ENCODE peak calls at places on chromosomes 16 and 17, in five cellular contexts. J, N, V, M and W are unnamed samples.

GRCh38 chr17:42844271-42844670 is at the start of gene AOC2:
- DNase-seq in J (peak), N (no peak), V (no peak), M (no peak), W (no peak)

GRCh38 chr17:82780195-82780594 is 28.3 kb downstream of the TBCD start:
- DNase-seq in J (no peak), N (no peak), V (no peak), M (no peak), W (no peak)

GRCh38 chr17:47611372-47612350 is 38.1 kb upstream of the KPNB1 start:
- DNase-seq in J (no peak), N (no peak), V (no peak), M (no peak), W (no peak)

GRCh38 chr17:67575325-67575724 is 142.4 kb upstream of the NOL11 start:
- DNase-seq in J (no peak), N (no peak), V (no peak), M (no peak), W (no peak)

GRCh38 chr16:82888616-82889015 is 261.8 kb downstream of the CDH13 start:
- DNase-seq in J (peak), N (no peak), V (no peak), M (no peak), W (no peak)

GRCh38 chr17:72697602-72698146 is 394.8 kb downstream of the SLC39A11 start:
- DNase-seq in J (no peak), N (no peak), V (no peak), M (no peak), W (no peak)

GRCh38 chr17:16348586-16348985 is 4.7 kb downstream of the CENPV start:
- DNase-seq in J (no peak), N (no peak), V (no peak), M (no peak), W (no peak)

GRCh38 chr17:81691608-81692007 is 7.8 kb downstream of the HGS start:
- DNase-seq in J (no peak), N (no peak), V (no peak), M (no peak), W (no peak)

GRCh38 chr17:5610956-5611355 is 26.6 kb upstream of the NLRP1 start:
- DNase-seq in J (no peak), N (no peak), V (no peak), M (no peak), W (no peak)

GRCh38 chr17:60914078-60914477 is 236.4 kb downstream of the BCAS3 start:
- DNase-seq in J (no peak), N (no peak), V (no peak), M (no peak), W (no peak)

GRCh38 chr17:28379814-28380571 is 8.5 kb downstream of the SARM1 start:
- DNase-seq in J (peak), N (no peak), V (no peak), M (peak), W (no peak)

GRCh38 chr16:73387979-73388378 is 340.1 kb upstream of the ZFHX3 start:
- DNase-seq in J (no peak), N (no peak), V (no peak), M (no peak), W (no peak)

GRCh38 chr16:21265104-21265825 is 12.8 kb downstream of the CRYM start:
- DNase-seq in J (no peak), N (no peak), V (no peak), M (no peak), W (no peak)

GRCh38 chr17:65370669-65371126 is 190.8 kb downstream of the AXIN2 start:
- DNase-seq in J (no peak), N (no peak), V (no peak), M (no peak), W (no peak)

GRCh38 chr17:79518330-79519151 is 92.3 kb downstream of the RBFOX3 start:
- DNase-seq in J (no peak), N (no peak), V (no peak), M (no peak), W (no peak)

GRCh38 chr16:86387461-86388440 is 122.6 kb upstream of the FOXF1 start:
- DNase-seq in J (peak), N (no peak), V (no peak), M (no peak), W (no peak)

GRCh38 chr16:23105309-23105708 is 43.9 kb downstream of the USP31 start:
- DNase-seq in J (no peak), N (no peak), V (no peak), M (no peak), W (no peak)

GRCh38 chr17:83075270-83075880 is 4.0 kb upstream of the METRNL start:
- DNase-seq in J (no peak), N (no peak), V (no peak), M (no peak), W (no peak)

GRCh38 chr16:30429418-30429677 is 482 bp downstream of the DCTPP1 start:
- DNase-seq in J (no peak), N (no peak), V (no peak), M (no peak), W (no peak)

GRCh38 chr16:50879873-50880695 is 138.2 kb downstream of the CYLD start:
- DNase-seq in J (no peak), N (no peak), V (no peak), M (peak), W (no peak)

GRCh38 chr16:11698271-11698689 is 30.0 kb downstream of the SNN start:
- DNase-seq in J (no peak), N (peak), V (no peak), M (no peak), W (no peak)

GRCh38 chr17:21119945-21120249 is 6.9 kb upstream of the DHRS7B start:
- DNase-seq in J (no peak), N (no peak), V (no peak), M (no peak), W (no peak)

GRCh38 chr16:28012031-28012445 is 51.5 kb downstream of the GSG1L start:
- DNase-seq in J (no peak), N (no peak), V (no peak), M (no peak), W (no peak)

GRCh38 chr17:81025065-81025751 is 9.7 kb upstream of the BAIAP2 start:
- DNase-seq in J (peak), N (no peak), V (no peak), M (no peak), W (no peak)

GRCh38 chr16:56916571-56917403 is 15.2 kb upstream of the HERPUD1 start:
- DNase-seq in J (no peak), N (peak), V (no peak), M (no peak), W (peak)

GRCh38 chr17:49038544-49038943 is 41.4 kb downstream of the IGF2BP1 start:
- DNase-seq in J (no peak), N (no peak), V (no peak), M (no peak), W (no peak)